ENCODE peak calls at places on chromosomes 13 and 19, in nine cellular contexts. O, G, S, D, Y, X, P, C and Q are unnamed samples.

GRCh38 chr13:30415430-30416030 is 6.8 kb upstream of the UBE2L5 start:
- DNase-seq in G (no peak), P (no peak), X (no peak), C (peak), D (no peak), Y (no peak), O (no peak), S (no peak), Q (no peak)

GRCh38 chr13:107099661-107100060 is 531.7 kb upstream of the ARGLU1 start:
- DNase-seq in O (no peak), X (no peak), C (peak), Y (peak), D (no peak), P (no peak), G (no peak), S (no peak), Q (peak)

GRCh38 chr19:55930996-55931515 is 1.1 kb downstream of the NLRP13 start:
- DNase-seq in G (no peak), P (no peak), X (no peak), O (no peak), C (no peak), D (no peak), S (no peak), Y (no peak), Q (no peak)

GRCh38 chr19:56736571-56736970 is 65.0 kb upstream of the ZNF835 start:
- DNase-seq in S (no peak), P (no peak), D (no peak), Y (no peak), O (no peak), C (no peak), X (no peak), G (no peak), Q (no peak)

GRCh38 chr13:83009987-83010386 is 872.3 kb downstream of the SLITRK1 start:
- DNase-seq in S (no peak), D (no peak), O (no peak), P (no peak), C (no peak), X (no peak), G (no peak), Y (no peak), Q (no peak)

GRCh38 chr13:20721454-20722357 is 18.2 kb downstream of the IL17D start:
- DNase-seq in Y (peak), P (no peak), C (peak), G (no peak), O (no peak), S (peak), D (peak), X (no peak), Q (peak)

GRCh38 chr13:38418286-38418685 is 68.6 kb downstream of the UFM1 start:
- DNase-seq in C (no peak), X (no peak), Y (no peak), S (no peak), P (no peak), O (no peak), D (no peak), G (no peak), Q (no peak)

GRCh38 chr13:20231839-20232555 is at the start of gene GJB6:
- DNase-seq in S (peak), P (no peak), G (no peak), Y (no peak), X (no peak), D (no peak), C (no peak), O (no peak), Q (no peak)

GRCh38 chr19:49552749-49553148 is 24.9 kb downstream of the RCN3 start:
- DNase-seq in P (no peak), G (no peak), D (no peak), O (no peak), Y (no peak), X (no peak), S (no peak), C (no peak), Q (no peak)

GRCh38 chr13:56713656-56714055 is 427.1 kb upstream of the PRR20A start:
- DNase-seq in S (no peak), C (no peak), O (no peak), X (no peak), G (no peak), P (no peak), Y (no peak), D (no peak), Q (no peak)

GRCh38 chr13:20823071-20823470 is 49.3 kb upstream of the EEF1AKMT1 start:
- DNase-seq in C (no peak), X (no peak), G (no peak), Y (peak), S (no peak), D (no peak), O (no peak), P (no peak), Q (no peak)

GRCh38 chr19:41323430-41324125 is 13.6 kb downstream of the CCDC97 start:
- DNase-seq in S (no peak), P (peak), Y (peak), G (peak), C (peak), O (peak), X (peak), D (peak), Q (peak)

GRCh38 chr19:15455996-15456395 is 6.2 kb upstream of the WIZ start:
- DNase-seq in P (no peak), C (no peak), X (no peak), G (no peak), O (no peak), S (no peak), Y (no peak), D (no peak), Q (no peak)

GRCh38 chr13:34201050-34201913 is 383.3 kb downstream of the RFC3 start:
- DNase-seq in D (no peak), C (peak), S (no peak), O (no peak), G (peak), X (no peak), Y (peak), P (no peak), Q (peak)

GRCh38 chr19:36488118-36488815 is 1.1 kb downstream of the ZNF566 start:
- DNase-seq in X (no peak), G (peak), Y (peak), O (no peak), S (no peak), P (no peak), D (no peak), C (peak), Q (peak)

GRCh38 chr13:39483326-39483725 is 119.7 kb downstream of the LHFPL6 start:
- DNase-seq in O (no peak), X (no peak), P (no peak), S (no peak), Y (peak), D (no peak), G (no peak), C (no peak), Q (peak)

GRCh38 chr19:12695997-12696365 is 450 bp downstream of the FBXW9 start:
- DNase-seq in G (peak), C (no peak), S (no peak), O (no peak), X (no peak), D (no peak), Y (no peak), P (no peak), Q (no peak)

GRCh38 chr19:7595466-7596133 is at the start of gene CAMSAP3:
- DNase-seq in S (peak), O (peak), C (peak), P (no peak), X (no peak), Y (no peak), G (peak), D (peak), Q (peak)

GRCh38 chr19:39637891-39638290 is 17.8 kb upstream of the LGALS16 start:
- DNase-seq in G (no peak), O (no peak), P (no peak), C (no peak), X (no peak), Y (no peak), D (no peak), S (no peak), Q (no peak)

GRCh38 chr13:71374471-71375041 is 492.4 kb downstream of the DACH1 start:
- DNase-seq in P (no peak), O (peak), X (no peak), Y (no peak), G (no peak), D (no peak), C (peak), S (peak), Q (peak)

GRCh38 chr19:42540071-42540553 is 11.8 kb upstream of the CEACAM1 start:
- DNase-seq in G (no peak), P (no peak), Y (no peak), D (no peak), S (peak), C (peak), O (no peak), X (no peak), Q (no peak)

GRCh38 chr13:44853641-44854040 is 135.6 kb downstream of the NUFIP1 start:
- DNase-seq in S (no peak), Y (no peak), C (no peak), X (no peak), G (peak), O (no peak), D (peak), P (no peak), Q (no peak)

GRCh38 chr19:41958367-41959055 is 610 bp downstream of the RABAC1 start:
- DNase-seq in S (peak), X (peak), P (peak), D (peak), G (peak), O (peak), Y (peak), C (peak), Q (peak)

GRCh38 chr19:58218899-58219298 is 9.8 kb upstream of the ZNF544 start:
- DNase-seq in Y (no peak), P (no peak), G (no peak), X (no peak), C (no peak), S (peak), D (no peak), O (peak), Q (peak)

GRCh38 chr19:54653181-54653809 is 9.5 kb upstream of the LILRB4 start:
- DNase-seq in S (no peak), X (no peak), D (no peak), P (no peak), C (peak), G (peak), Y (peak), O (no peak), Q (peak)

GRCh38 chr13:52070929-52071523 is 46.5 kb downstream of the UTP14C start:
- DNase-seq in P (no peak), D (no peak), C (peak), G (no peak), O (no peak), S (no peak), Y (peak), X (no peak), Q (peak)

GRCh38 chr13:109113427-109113826 is 484.0 kb downstream of the MYO16 start:
- DNase-seq in X (no peak), G (no peak), S (no peak), P (no peak), D (no peak), O (no peak), C (no peak), Y (no peak), Q (peak)

DNA sequence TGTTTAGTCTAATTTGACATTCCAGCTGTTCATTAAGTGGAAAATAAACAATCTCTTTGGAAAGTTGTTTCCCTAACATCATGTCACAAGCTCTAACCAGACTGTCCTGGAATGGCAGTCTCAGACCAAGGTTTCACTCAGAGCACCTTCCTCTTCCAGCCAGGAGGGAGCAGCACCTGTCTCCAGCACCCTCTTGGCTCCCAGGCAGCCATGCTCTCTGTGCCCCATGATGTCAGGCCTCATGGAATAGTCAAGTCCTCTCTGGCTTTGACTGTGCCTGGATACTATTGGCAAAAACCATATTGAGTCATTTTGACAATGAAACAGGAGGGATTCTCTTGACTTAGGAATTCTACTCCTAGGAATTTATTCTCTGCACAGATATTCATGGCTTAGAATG is 171.4 kb downstream of the OXGR1 start:
- DNase-seq in X (no peak), C (peak), D (peak), O (peak), Y (no peak), G (peak), S (peak), P (no peak), Q (peak)
- TF ChIP-seq CTCF in X (peak), C (no peak), D (peak), O (peak), Y (no peak), G (no peak), S (peak), P (no peak), Q (peak)

GRCh38 chr19:2617393-2618165 is 84.9 kb downstream of the GNG7 start:
- DNase-seq in G (no peak), D (no peak), X (no peak), C (no peak), O (no peak), S (no peak), P (no peak), Y (no peak), Q (no peak)

GRCh38 chr19:2618611-2619010 is 83.9 kb downstream of the GNG7 start:
- DNase-seq in Y (peak), C (peak), S (no peak), D (no peak), P (no peak), G (no peak), X (no peak), O (no peak), Q (no peak)

GRCh38 chr19:2616741-2617392 is 85.6 kb downstream of the GNG7 start:
- DNase-seq in C (no peak), Y (no peak), P (no peak), D (no peak), S (no peak), O (no peak), X (no peak), G (no peak), Q (no peak)

GRCh38 chr19:2615782-2616181 is 86.7 kb downstream of the GNG7 start:
- DNase-seq in S (no peak), D (no peak), C (no peak), G (no peak), P (no peak), O (no peak), Y (no peak), X (no peak), Q (no peak)

GRCh38 chr19:2619076-2619475 is 83.4 kb downstream of the GNG7 start:
- DNase-seq in C (no peak), O (no peak), G (no peak), Y (no peak), D (no peak), S (no peak), X (no peak), P (no peak), Q (peak)
- H3K4me3 ChIP-seq in C (no peak), O (no peak), G (no peak), Y (no peak), D (no peak), S (no peak), X (no peak), P (no peak), Q (no peak)

GRCh38 chr13:41955605-41956004 is 5.3 kb downstream of the VWA8 start:
- DNase-seq in D (no peak), P (no peak), C (no peak), X (no peak), G (no peak), Y (no peak), S (no peak), O (no peak), Q (no peak)

GRCh38 chr13:41954226-41954625 is 6.7 kb downstream of the VWA8 start:
- DNase-seq in S (no peak), D (no peak), G (no peak), C (no peak), O (no peak), P (no peak), X (no peak), Y (no peak), Q (no peak)

GRCh38 chr13:41956272-41956671 is 4.6 kb downstream of the VWA8 start:
- DNase-seq in S (no peak), Y (no peak), C (no peak), P (no peak), G (no peak), D (no peak), O (no peak), X (no peak), Q (no peak)

GRCh38 chr13:41952749-41953148 is 8.2 kb downstream of the VWA8 start:
- DNase-seq in C (no peak), X (no peak), O (no peak), G (no peak), S (no peak), D (no peak), P (no peak), Y (no peak), Q (no peak)
- TF ChIP-seq CTCF in C (no peak), X (no peak), O (no peak), G (no peak), S (no peak), D (no peak), P (no peak), Y (no peak), Q (no peak)

DNA sequence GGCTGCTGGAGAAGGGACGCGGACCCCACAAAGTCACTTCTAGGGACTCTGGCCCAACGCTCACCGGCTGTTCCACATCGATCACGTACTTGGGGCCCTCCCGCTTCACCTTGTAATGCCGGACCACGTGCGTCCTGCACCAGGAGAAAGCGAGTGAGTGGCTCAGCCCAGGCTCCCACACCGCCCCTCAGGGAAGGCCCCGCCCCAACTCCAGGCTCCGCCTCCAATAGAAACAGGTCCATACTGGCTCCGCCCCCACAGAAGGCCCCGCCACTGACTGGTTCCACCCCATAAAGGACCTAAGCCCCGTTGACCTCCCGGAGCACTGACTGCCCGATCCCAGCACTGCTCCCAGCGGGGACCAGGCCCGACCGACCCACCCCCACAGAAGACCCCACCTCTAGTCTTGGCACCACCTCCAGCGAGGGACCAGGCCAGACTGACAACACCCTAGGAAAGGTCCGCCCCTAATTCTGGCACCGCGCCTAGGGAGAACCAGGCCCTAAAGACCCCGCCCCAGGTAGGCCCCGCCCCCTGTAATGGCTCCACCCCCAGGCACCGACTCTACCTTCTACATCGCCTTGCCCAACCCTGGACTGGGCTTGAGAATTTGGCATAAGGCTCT is 11.3 kb downstream of the STAP2 start:
- DNase-seq in P (no peak), X (peak), G (no peak), C (peak), D (peak), S (peak), O (peak), Y (peak), Q (peak)
- H3K4me3 ChIP-seq in P (peak), X (peak), G (no peak), C (no peak), D (no peak), S (peak), O (no peak), Y (no peak), Q (peak)

GRCh38 chr19:17245535-17245984 is at the start of gene NR2F6:
- DNase-seq in D (no peak), C (no peak), S (no peak), P (no peak), X (no peak), Y (no peak), O (no peak), G (no peak), Q (no peak)
- TF ChIP-seq CTCF in D (no peak), C (no peak), S (no peak), P (no peak), X (no peak), Y (no peak), O (no peak), G (no peak), Q (no peak)

DNA sequence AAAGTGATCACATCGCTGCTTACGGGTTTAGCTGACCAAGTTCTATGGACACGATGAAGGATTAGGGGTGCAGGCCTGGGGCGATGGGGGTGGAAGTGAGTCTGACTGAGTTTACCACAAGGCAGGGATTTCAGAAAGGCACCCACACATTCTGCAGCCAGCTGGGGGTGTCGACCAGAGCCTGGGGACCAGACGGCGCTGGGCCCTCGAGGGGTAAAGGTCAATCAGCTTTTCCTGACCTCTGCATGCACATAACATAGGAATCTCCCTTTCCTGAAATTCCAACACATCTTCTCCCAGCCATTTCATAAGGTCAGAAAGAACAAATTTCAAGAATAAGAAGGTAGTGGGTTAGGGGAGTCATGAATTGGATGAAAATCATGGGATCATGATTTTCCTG is 92.0 kb downstream of the ZNF536 start:
- DNase-seq in Y (no peak), C (no peak), P (no peak), G (no peak), X (no peak), S (no peak), O (no peak), D (no peak), Q (no peak)
- H3K4me3 ChIP-seq in Y (no peak), C (no peak), P (no peak), G (no peak), X (no peak), S (no peak), O (no peak), D (no peak), Q (no peak)

DNA sequence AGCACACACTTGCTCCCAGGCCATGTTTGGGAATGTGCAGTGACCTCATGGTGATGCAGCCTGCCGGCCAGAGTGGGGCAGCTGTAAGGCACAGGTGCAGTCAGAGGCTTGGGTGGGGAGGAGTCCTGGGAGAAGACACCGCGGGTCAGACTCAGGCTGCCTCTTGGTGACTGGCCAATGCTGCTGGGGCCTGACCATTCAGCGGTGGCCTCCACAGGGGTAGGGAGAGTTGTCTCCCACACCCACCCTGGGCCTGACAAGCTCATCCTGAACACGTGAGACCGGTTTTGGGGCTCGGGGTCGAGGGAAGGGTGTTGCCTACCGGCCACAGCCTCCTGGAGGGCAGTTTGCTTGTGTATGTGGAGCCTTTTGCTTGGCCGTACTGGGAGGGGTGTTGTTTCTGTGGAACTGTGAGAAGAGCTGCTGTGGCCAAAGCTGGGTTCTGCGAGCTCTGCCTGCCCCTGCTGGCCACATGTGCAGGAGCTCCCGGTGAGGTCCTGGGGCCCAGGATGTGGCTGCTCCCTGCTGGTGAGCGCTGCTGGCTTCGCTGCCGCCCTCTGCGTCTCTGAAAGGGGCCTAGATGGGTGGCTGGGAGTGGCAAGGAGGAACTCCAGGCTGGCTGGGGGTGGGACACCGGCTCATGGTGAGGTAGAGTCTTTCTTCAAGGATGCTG is 22.1 kb downstream of the UPF1 start:
- DNase-seq in O (no peak), X (no peak), Y (no peak), S (no peak), D (no peak), G (no peak), P (no peak), C (no peak), Q (no peak)
- TF ChIP-seq CTCF in O (peak), X (no peak), Y (no peak), S (peak), D (no peak), G (no peak), P (no peak), C (no peak), Q (no peak)

GRCh38 chr19:43799502-43800142 is 2.6 kb downstream of the LYPD5 start:
- DNase-seq in D (no peak), X (no peak), G (no peak), Y (no peak), O (no peak), P (no peak), C (no peak), S (no peak), Q (no peak)

GRCh38 chr19:43798026-43798545 is 4.2 kb downstream of the LYPD5 start:
- DNase-seq in P (no peak), D (no peak), S (no peak), G (no peak), X (no peak), Y (no peak), C (no peak), O (no peak), Q (no peak)

GRCh38 chr19:43797556-43797955 is 4.7 kb downstream of the LYPD5 start:
- DNase-seq in P (no peak), Y (no peak), D (no peak), O (no peak), C (no peak), G (no peak), S (no peak), X (no peak), Q (no peak)

GRCh38 chr19:43797118-43797517 is 5.1 kb downstream of the LYPD5 start:
- DNase-seq in P (no peak), X (no peak), S (no peak), D (no peak), O (no peak), C (no peak), G (no peak), Y (no peak), Q (no peak)

GRCh38 chr19:43798546-43799409 is 3.5 kb downstream of the LYPD5 start:
- DNase-seq in D (peak), Y (no peak), O (no peak), G (no peak), S (peak), P (no peak), X (no peak), C (peak), Q (peak)
- H3K4me3 ChIP-seq in D (peak), Y (peak), O (peak), G (peak), S (peak), P (peak), X (peak), C (peak), Q (peak)